ENCODE peak calls at places on chromosomes 1 and 21, in seven cellular contexts. One of them, this sample, is unnamed.

GRCh38 chr1:205580923-205581180 is 51.0 kb downstream of the ELK4 start:
- DNase-seq in NCI-H1105: no peak
- DNase-seq in RWPE1: no peak
- DNase-seq in upper lobe of right lung: no peak
- DNase-seq in ascending aorta: no peak
- DNase-seq in lower leg skin: peak
- DNase-seq in cardiac muscle cell: no peak
- DNase-seq in this sample: no peak

GRCh38 chr1:154733621-154734020 is 125.6 kb upstream of the ADAR start:
- DNase-seq in NCI-H1105: no peak
- DNase-seq in RWPE1: no peak
- DNase-seq in upper lobe of right lung: no peak
- DNase-seq in ascending aorta: no peak
- DNase-seq in lower leg skin: no peak
- DNase-seq in cardiac muscle cell: no peak
- DNase-seq in this sample: no peak

GRCh38 chr1:6024376-6024775 is 21.3 kb upstream of the KCNAB2 start:
- DNase-seq in NCI-H1105: no peak
- DNase-seq in RWPE1: no peak
- DNase-seq in upper lobe of right lung: no peak
- DNase-seq in ascending aorta: no peak
- DNase-seq in lower leg skin: no peak
- DNase-seq in cardiac muscle cell: no peak
- DNase-seq in this sample: no peak

GRCh38 chr1:52056937-52057231 is 789 bp downstream of the BTF3L4 start:
- DNase-seq in NCI-H1105: no peak
- DNase-seq in RWPE1: no peak
- DNase-seq in upper lobe of right lung: no peak
- DNase-seq in ascending aorta: no peak
- DNase-seq in lower leg skin: no peak
- DNase-seq in cardiac muscle cell: peak
- DNase-seq in this sample: no peak

GRCh38 chr21:41799763-41800162 is 32.9 kb upstream of the RIPK4 start:
- DNase-seq in NCI-H1105: no peak
- DNase-seq in RWPE1: no peak
- DNase-seq in upper lobe of right lung: no peak
- DNase-seq in ascending aorta: no peak
- DNase-seq in lower leg skin: peak
- DNase-seq in cardiac muscle cell: no peak
- DNase-seq in this sample: no peak

GRCh38 chr1:92262516-92262915 is 36.3 kb downstream of the GLMN start:
- DNase-seq in NCI-H1105: no peak
- DNase-seq in RWPE1: no peak
- DNase-seq in upper lobe of right lung: no peak
- DNase-seq in ascending aorta: no peak
- DNase-seq in lower leg skin: no peak
- DNase-seq in cardiac muscle cell: peak
- DNase-seq in this sample: no peak

GRCh38 chr1:206723500-206724472 is 39.1 kb downstream of the MAPKAPK2 start:
- DNase-seq in NCI-H1105: no peak
- DNase-seq in RWPE1: peak
- DNase-seq in upper lobe of right lung: peak
- DNase-seq in ascending aorta: peak
- DNase-seq in lower leg skin: no peak
- DNase-seq in cardiac muscle cell: peak
- DNase-seq in this sample: peak

GRCh38 chr1:90732136-90732535 is 15.0 kb upstream of the BARHL2 start:
- DNase-seq in NCI-H1105: no peak
- DNase-seq in RWPE1: no peak
- DNase-seq in upper lobe of right lung: no peak
- DNase-seq in ascending aorta: no peak
- DNase-seq in lower leg skin: no peak
- DNase-seq in cardiac muscle cell: no peak
- DNase-seq in this sample: no peak

GRCh38 chr1:100463809-100464424 is 74.0 kb upstream of the GPR88 start:
- DNase-seq in NCI-H1105: peak
- DNase-seq in RWPE1: peak
- DNase-seq in upper lobe of right lung: peak
- DNase-seq in ascending aorta: peak
- DNase-seq in lower leg skin: no peak
- DNase-seq in cardiac muscle cell: peak
- DNase-seq in this sample: peak

GRCh38 chr1:84278905-84279304 is 22.6 kb upstream of the SAMD13 start:
- DNase-seq in NCI-H1105: no peak
- DNase-seq in RWPE1: no peak
- DNase-seq in upper lobe of right lung: no peak
- DNase-seq in ascending aorta: no peak
- DNase-seq in lower leg skin: no peak
- DNase-seq in cardiac muscle cell: no peak
- DNase-seq in this sample: no peak

GRCh38 chr1:56578963-56579875 is at the start of gene PLPP3:
- DNase-seq in NCI-H1105: peak
- DNase-seq in RWPE1: peak
- DNase-seq in upper lobe of right lung: peak
- DNase-seq in ascending aorta: peak
- DNase-seq in lower leg skin: peak
- DNase-seq in cardiac muscle cell: peak
- DNase-seq in this sample: peak

GRCh38 chr1:166432655-166433054 is 265.9 kb upstream of the FAM78B start:
- DNase-seq in NCI-H1105: no peak
- DNase-seq in RWPE1: no peak
- DNase-seq in upper lobe of right lung: no peak
- DNase-seq in ascending aorta: no peak
- DNase-seq in lower leg skin: no peak
- DNase-seq in cardiac muscle cell: no peak
- DNase-seq in this sample: no peak

GRCh38 chr1:115198938-115199337 is 109.6 kb upstream of the TSPAN2 start:
- DNase-seq in NCI-H1105: peak
- DNase-seq in RWPE1: no peak
- DNase-seq in upper lobe of right lung: no peak
- DNase-seq in ascending aorta: no peak
- DNase-seq in lower leg skin: no peak
- DNase-seq in cardiac muscle cell: peak
- DNase-seq in this sample: no peak

GRCh38 chr1:159835862-159836518 is 9.3 kb downstream of the SLAMF8 start:
- DNase-seq in NCI-H1105: no peak
- DNase-seq in RWPE1: no peak
- DNase-seq in upper lobe of right lung: no peak
- DNase-seq in ascending aorta: no peak
- DNase-seq in lower leg skin: no peak
- DNase-seq in cardiac muscle cell: peak
- DNase-seq in this sample: no peak

GRCh38 chr1:171084091-171084490 is 6.6 kb upstream of the FMO3 start:
- DNase-seq in NCI-H1105: no peak
- DNase-seq in RWPE1: no peak
- DNase-seq in upper lobe of right lung: no peak
- DNase-seq in ascending aorta: no peak
- DNase-seq in lower leg skin: no peak
- DNase-seq in cardiac muscle cell: no peak
- DNase-seq in this sample: no peak

GRCh38 chr1:37186246-37186756 is 152.0 kb upstream of the GRIK3 start:
- DNase-seq in NCI-H1105: no peak
- DNase-seq in RWPE1: no peak
- DNase-seq in upper lobe of right lung: no peak
- DNase-seq in ascending aorta: no peak
- DNase-seq in lower leg skin: no peak
- DNase-seq in cardiac muscle cell: no peak
- DNase-seq in this sample: no peak

GRCh38 chr1:6942990-6943389 is 157.7 kb downstream of the CAMTA1 start:
- DNase-seq in NCI-H1105: no peak
- DNase-seq in RWPE1: no peak
- DNase-seq in upper lobe of right lung: no peak
- DNase-seq in ascending aorta: no peak
- DNase-seq in lower leg skin: no peak
- DNase-seq in cardiac muscle cell: no peak
- DNase-seq in this sample: no peak

GRCh38 chr1:226309398-226310122 is 596 bp upstream of the LIN9 start:
- DNase-seq in NCI-H1105: no peak
- DNase-seq in RWPE1: peak
- DNase-seq in upper lobe of right lung: no peak
- DNase-seq in ascending aorta: no peak
- DNase-seq in lower leg skin: peak
- DNase-seq in cardiac muscle cell: peak
- DNase-seq in this sample: peak

GRCh38 chr1:32361674-32362473 is 411 bp downstream of the FAM229A start:
- DNase-seq in NCI-H1105: peak
- DNase-seq in RWPE1: no peak
- DNase-seq in upper lobe of right lung: peak
- DNase-seq in ascending aorta: peak
- DNase-seq in lower leg skin: peak
- DNase-seq in cardiac muscle cell: peak
- DNase-seq in this sample: peak

GRCh38 chr1:174942547-174943255 is 57.0 kb upstream of the CACYBP start:
- DNase-seq in NCI-H1105: no peak
- DNase-seq in RWPE1: no peak
- DNase-seq in upper lobe of right lung: no peak
- DNase-seq in ascending aorta: no peak
- DNase-seq in lower leg skin: no peak
- DNase-seq in cardiac muscle cell: peak
- DNase-seq in this sample: no peak

GRCh38 chr21:32457962-32458361 is 45.5 kb downstream of the EVA1C start:
- DNase-seq in NCI-H1105: no peak
- DNase-seq in RWPE1: no peak
- DNase-seq in upper lobe of right lung: no peak
- DNase-seq in ascending aorta: no peak
- DNase-seq in lower leg skin: no peak
- DNase-seq in cardiac muscle cell: no peak
- DNase-seq in this sample: no peak

GRCh38 chr1:175877939-175878730 is 134.7 kb upstream of the TNR start:
- DNase-seq in NCI-H1105: no peak
- DNase-seq in RWPE1: no peak
- DNase-seq in upper lobe of right lung: no peak
- DNase-seq in ascending aorta: peak
- DNase-seq in lower leg skin: no peak
- DNase-seq in cardiac muscle cell: no peak
- DNase-seq in this sample: no peak

GRCh38 chr1:36365310-36365895 is 20.3 kb downstream of the STK40 start:
- DNase-seq in NCI-H1105: no peak
- DNase-seq in RWPE1: no peak
- DNase-seq in upper lobe of right lung: no peak
- DNase-seq in ascending aorta: no peak
- DNase-seq in lower leg skin: no peak
- DNase-seq in cardiac muscle cell: peak
- DNase-seq in this sample: no peak

GRCh38 chr1:153985341-153985912 is 712 bp downstream of the RAB13 start:
- DNase-seq in NCI-H1105: no peak
- DNase-seq in RWPE1: no peak
- DNase-seq in upper lobe of right lung: no peak
- DNase-seq in ascending aorta: peak
- DNase-seq in lower leg skin: peak
- DNase-seq in cardiac muscle cell: peak
- DNase-seq in this sample: no peak

This sample was measured in kidney.